ENCODE peak calls at places on chromosomes 2 and 18, in eight cellular contexts. I is PC-3, M is GM23248, Q is OCI-LY7, E is mammary epithelial cell, O is HepG2, V is osteoblast, W is HCT116. T is an unnamed sample.

GRCh38 chr18:54193786-54194185 is 30.7 kb downstream of the MBD2 start:
- DNase-seq in I (no peak), M (no peak), Q (no peak), E (no peak), O (no peak), V (no peak), W (no peak), T (no peak)

GRCh38 chr2:26470601-26471260 is 7.2 kb downstream of the OTOF start:
- DNase-seq in I (no peak), M (no peak), Q (no peak), E (no peak), O (no peak), V (peak; percentile 72), W (no peak), T (no peak)

GRCh38 chr2:40325111-40325510 is 126.8 kb downstream of the SLC8A1 start:
- DNase-seq in I (no peak), M (no peak), Q (no peak), E (no peak), O (no peak), V (no peak), W (no peak), T (peak; percentile 39)

GRCh38 chr2:154692927-154693326 is 5.6 kb upstream of the KCNJ3 start:
- DNase-seq in I (peak; percentile 10), M (peak; percentile 8), Q (no peak), E (peak; percentile 9), O (no peak), V (no peak), W (peak; percentile 16), T (peak; percentile 2)

GRCh38 chr2:200862532-200863000 is 1.9 kb downstream of the CLK1 start:
- DNase-seq in I (peak; percentile 56), M (peak; percentile 87), Q (peak; percentile 63), E (peak; percentile 88), O (peak; percentile 74), V (no peak), W (no peak), T (peak; percentile 78)

GRCh38 chr2:128715360-128715759 is 396.7 kb upstream of the HS6ST1 start:
- DNase-seq in I (no peak), M (no peak), Q (no peak), E (no peak), O (no peak), V (no peak), W (no peak), T (no peak)

GRCh38 chr2:36597003-36597531 is 901 bp downstream of the FEZ2 start:
- DNase-seq in I (no peak), M (no peak), Q (no peak), E (peak; percentile 4), O (no peak), V (peak; percentile 80), W (no peak), T (no peak)

GRCh38 chr2:75087726-75088125 is 111.6 kb downstream of the TACR1 start:
- DNase-seq in I (no peak), M (peak; percentile 65), Q (no peak), E (no peak), O (no peak), V (no peak), W (no peak), T (peak; percentile 55)

GRCh38 chr2:144466637-144467036 is 53.3 kb downstream of the ZEB2 start:
- DNase-seq in I (no peak), M (no peak), Q (no peak), E (no peak), O (no peak), V (no peak), W (no peak), T (no peak)

GRCh38 chr2:239190921-239191885 is 209.6 kb downstream of the HDAC4 start:
- DNase-seq in I (no peak), M (no peak), Q (no peak), E (no peak), O (no peak), V (peak; percentile 70), W (no peak), T (no peak)

GRCh38 chr18:48952287-48953095 is 1.7 kb upstream of the SMAD7 start:
- DNase-seq in I (peak; percentile 39), M (peak; percentile 96), Q (peak; percentile 58), E (peak; percentile 78), O (no peak), V (peak; percentile 97), W (no peak), T (peak; percentile 92)

GRCh38 chr2:68916226-68916625 is 36.5 kb downstream of the GKN2 start:
- DNase-seq in I (no peak), M (no peak), Q (no peak), E (no peak), O (no peak), V (no peak), W (no peak), T (no peak)

GRCh38 chr2:15672961-15673918 is 81.6 kb downstream of the DDX1 start:
- DNase-seq in I (no peak), M (no peak), Q (no peak), E (no peak), O (no peak), V (no peak), W (no peak), T (no peak)

GRCh38 chr2:15674637-15675455 is 83.2 kb downstream of the DDX1 start:
- DNase-seq in I (peak; percentile 33), M (peak; percentile 12), Q (no peak), E (peak; percentile 83), O (no peak), V (no peak), W (no peak), T (no peak)

GRCh38 chr2:15671842-15672815 is 80.5 kb downstream of the DDX1 start:
- DNase-seq in I (no peak), M (no peak), Q (no peak), E (no peak), O (no peak), V (no peak), W (no peak), T (no peak)

GRCh38 chr2:15675456-15676195 is 84.0 kb downstream of the DDX1 start:
- DNase-seq in I (peak; percentile 2), M (peak; percentile 16), Q (no peak), E (peak; percentile 81), O (no peak), V (no peak), W (no peak), T (no peak)

GRCh38 chr2:15673919-15674636 is 82.4 kb downstream of the DDX1 start:
- DNase-seq in I (no peak), M (peak; percentile 4), Q (no peak), E (no peak), O (peak; percentile 73), V (no peak), W (peak; percentile 6), T (peak; percentile 43)
- H2AFZ ChIP-seq in I (no peak overlapping the region), M (no peak overlapping the region), Q (no peak overlapping the region), E (no peak overlapping the region), O (no peak overlapping the region), V (peak overlapping the region; percentile 51), W (no peak overlapping the region), T (no peak overlapping the region)

DNA sequence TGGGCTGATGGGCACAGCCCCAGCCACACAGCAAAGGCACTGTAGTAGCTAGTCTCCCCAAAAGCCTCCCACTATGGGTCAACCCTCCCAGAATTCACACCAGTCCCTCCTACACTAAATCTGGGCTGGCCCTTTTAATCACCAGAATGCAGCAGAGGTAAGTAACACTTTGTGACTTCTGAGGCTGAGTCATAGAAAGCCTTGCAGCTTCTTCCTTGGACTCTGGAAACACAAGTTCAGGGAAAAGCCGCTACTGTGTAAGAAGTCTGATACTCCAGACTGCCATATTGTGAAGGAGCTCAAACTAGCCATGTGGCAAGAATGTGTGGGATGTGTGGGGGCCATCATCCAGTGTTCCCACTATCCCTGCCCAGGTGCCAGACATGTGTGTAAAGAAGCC is 19.0 kb upstream of the SIX2 start:
- DNase-seq in I (peak; percentile 62), M (peak; percentile 62), Q (no peak), E (peak; percentile 59), O (no peak), V (no peak), W (no peak), T (peak; percentile 35)
- H2AFZ ChIP-seq in I (peak overlapping the region; percentile 52), M (no peak overlapping the region), Q (no peak overlapping the region), E (no peak overlapping the region), O (no peak overlapping the region), V (no peak overlapping the region), W (no peak overlapping the region), T (no peak overlapping the region)

DNA sequence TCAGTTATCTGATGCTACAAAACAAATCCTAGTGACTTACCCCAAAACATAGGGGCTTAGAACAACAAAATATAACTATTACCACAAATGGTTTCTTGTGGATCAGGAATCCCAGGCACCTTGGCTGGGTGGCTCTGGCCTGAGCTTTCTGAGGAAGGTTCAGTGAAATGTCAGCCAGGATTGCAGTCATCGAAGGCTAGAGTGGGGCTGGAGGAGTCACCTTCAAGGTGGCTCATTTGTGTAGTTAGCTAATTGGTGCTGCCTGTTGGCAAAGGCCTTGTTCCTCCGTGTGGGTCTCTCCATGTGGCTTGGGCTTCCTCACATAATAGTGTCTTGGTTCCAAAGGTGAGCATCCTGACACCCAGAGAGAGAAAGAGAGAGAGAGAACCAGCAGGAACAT is 57.4 kb downstream of the COPS8 start:
- DNase-seq in I (no peak), M (peak; percentile 12), Q (no peak), E (no peak), O (no peak), V (no peak), W (no peak), T (no peak)
- H2AFZ ChIP-seq in I (no peak overlapping the region), M (no peak overlapping the region), Q (no peak overlapping the region), E (peak overlapping the region; percentile 34), O (no peak overlapping the region), V (no peak overlapping the region), W (no peak overlapping the region), T (no peak overlapping the region)

GRCh38 chr2:30694286-30695055 is 112.8 kb downstream of the CAPN13 start:
- DNase-seq in I (no peak), M (peak; percentile 55), Q (no peak), E (no peak), O (no peak), V (no peak), W (no peak), T (peak; percentile 42)
- H2AFZ ChIP-seq in I (no peak overlapping the region), M (peak overlapping the region; percentile 35), Q (no peak overlapping the region), E (no peak overlapping the region), O (no peak overlapping the region), V (no peak overlapping the region), W (no peak overlapping the region), T (no peak overlapping the region)

DNA sequence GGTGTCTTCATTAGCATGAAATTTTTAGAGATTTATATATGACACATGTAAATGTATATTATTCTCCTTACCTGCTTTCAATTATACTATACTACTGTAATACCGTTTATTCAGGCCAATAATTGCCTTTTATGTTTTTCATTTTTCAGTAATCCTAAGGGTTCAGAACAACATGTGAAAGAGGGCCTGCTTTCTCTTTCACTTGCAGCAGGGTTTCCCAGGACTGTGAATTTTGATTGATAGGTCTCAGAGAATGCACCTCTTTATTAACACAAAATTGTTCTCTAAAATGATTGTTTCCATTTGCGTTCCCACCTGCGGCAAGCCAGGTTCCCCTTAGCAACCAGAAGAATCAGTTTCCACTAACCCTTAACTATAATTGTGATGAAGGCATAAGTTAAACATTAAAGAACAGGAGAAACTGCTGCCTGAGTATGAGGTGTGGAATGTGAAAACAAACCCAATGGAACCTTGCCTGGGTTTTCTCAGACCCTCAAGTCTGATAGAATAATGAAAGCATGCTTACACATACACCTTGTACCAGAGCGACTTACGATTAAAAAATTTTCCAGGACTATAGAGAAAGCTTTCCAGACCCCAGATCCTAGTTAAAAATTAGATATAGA is 1591.2 kb upstream of the LRRTM1 start:
- DNase-seq in I (peak; percentile 48), M (no peak), Q (no peak), E (no peak), O (no peak), V (no peak), W (no peak), T (no peak)
- H2AFZ ChIP-seq in I (peak overlapping the region; percentile 50), M (no peak overlapping the region), Q (no peak overlapping the region), E (no peak overlapping the region), O (no peak overlapping the region), V (no peak overlapping the region), W (no peak overlapping the region), T (no peak overlapping the region)

GRCh38 chr18:75475228-75475627 is 47.7 kb upstream of the SMIM21 start:
- DNase-seq in I (peak; percentile 78), M (peak; percentile 96), Q (no peak), E (peak; percentile 54), O (no peak), V (no peak), W (no peak), T (peak; percentile 89)
- H2AFZ ChIP-seq in I (no peak overlapping the region), M (peak overlapping the region; percentile 11), Q (no peak overlapping the region), E (no peak overlapping the region), O (no peak overlapping the region), V (no peak overlapping the region), W (peak overlapping the region; percentile 0), T (peak overlapping the region; percentile 29)

T was measured in fibroblast of lung.